ENCODE peak calls at places on chromosomes 2 and 18, in six cellular contexts. Y, V, T, W, L and S are unnamed samples.

GRCh38 chr2:181788883-181789555 is 102.5 kb upstream of the ITPRID2 start:
- DNase-seq in Y (no peak), V (no peak), T (no peak), W (no peak), L (no peak), S (no peak)

GRCh38 chr18:48724455-48724854 is 185.6 kb downstream of the CTIF start:
- DNase-seq in Y (no peak), V (no peak), T (no peak), W (no peak), L (no peak), S (no peak)

GRCh38 chr18:52343138-52343537 is 3.1 kb downstream of the DCC start:
- DNase-seq in Y (no peak), V (no peak), T (no peak), W (peak; percentile 24), L (no peak), S (peak; percentile 29)

GRCh38 chr2:188415754-188416083 is 124.0 kb downstream of the GULP1 start:
- DNase-seq in Y (no peak), V (no peak), T (no peak), W (no peak), L (no peak), S (no peak)

GRCh38 chr2:127577973-127578372 is 42.5 kb downstream of the MYO7B start:
- DNase-seq in Y (no peak), V (no peak), T (no peak), W (no peak), L (no peak), S (no peak)

GRCh38 chr2:134782792-134783191 is 55.6 kb upstream of the ACMSD start:
- DNase-seq in Y (peak; percentile 43), V (no peak), T (peak; percentile 59), W (peak; percentile 45), L (no peak), S (peak; percentile 49)

GRCh38 chr2:152200562-152201465 is 25.3 kb upstream of the STAM2 start:
- DNase-seq in Y (peak; percentile 99), V (no peak), T (peak; percentile 98), W (no peak), L (peak; percentile 83), S (no peak)

GRCh38 chr2:136909777-136910176 is 144.4 kb downstream of the THSD7B start:
- DNase-seq in Y (no peak), V (no peak), T (no peak), W (no peak), L (no peak), S (no peak)

GRCh38 chr18:74496508-74497307 is 545 bp downstream of the CNDP2 start:
- DNase-seq in Y (peak; percentile 43), V (no peak), T (peak; percentile 43), W (peak; percentile 63), L (peak; percentile 87), S (no peak)

GRCh38 chr2:201220102-201220570 is 37.2 kb downstream of the CASP10 start:
- DNase-seq in Y (no peak), V (no peak), T (no peak), W (peak; percentile 66), L (no peak), S (no peak)

GRCh38 chr2:68799138-68799537 is 64.5 kb downstream of the ARHGAP25 start:
- DNase-seq in Y (no peak), V (no peak), T (no peak), W (no peak), L (no peak), S (no peak)

GRCh38 chr2:236673126-236673822 is 103.6 kb downstream of the ACKR3 start:
- DNase-seq in Y (no peak), V (no peak), T (no peak), W (no peak), L (no peak), S (no peak)

GRCh38 chr2:133605031-133605773 is 36.9 kb upstream of the NCKAP5 start:
- DNase-seq in Y (no peak), V (no peak), T (no peak), W (no peak), L (no peak), S (no peak)

GRCh38 chr2:175049671-175050070 is 44.5 kb upstream of the CHN1 start:
- DNase-seq in Y (no peak), V (no peak), T (peak; percentile 64), W (no peak), L (no peak), S (no peak)

GRCh38 chr18:985301-985700 is 80.6 kb downstream of the ADCYAP1 start:
- DNase-seq in Y (no peak), V (no peak), T (no peak), W (no peak), L (no peak), S (no peak)

GRCh38 chr18:61635901-61636528 is 256.8 kb downstream of the RNF152 start:
- DNase-seq in Y (peak; percentile 35), V (no peak), T (peak; percentile 59), W (peak; percentile 51), L (peak; percentile 58), S (peak; percentile 45)

GRCh38 chr2:95149397-95149984 is 10.2 kb downstream of the ZNF514 start:
- DNase-seq in Y (no peak), V (no peak), T (peak; percentile 11), W (no peak), L (no peak), S (no peak)

GRCh38 chr18:40685241-40685640 is 1269.8 kb upstream of the PIK3C3 start:
- DNase-seq in Y (no peak), V (no peak), T (no peak), W (no peak), L (no peak), S (no peak)

GRCh38 chr2:65630643-65631042 is 198.2 kb upstream of the SPRED2 start:
- DNase-seq in Y (peak; percentile 77), V (no peak), T (peak; percentile 92), W (no peak), L (no peak), S (no peak)

GRCh38 chr2:24380687-24381271 is 20.4 kb upstream of the ITSN2 start:
- DNase-seq in Y (no peak), V (no peak), T (no peak), W (no peak), L (no peak), S (no peak)

GRCh38 chr2:82675186-82675585 is 1783.9 kb downstream of the SUCLG1 start:
- DNase-seq in Y (peak; percentile 74), V (no peak), T (no peak), W (no peak), L (no peak), S (no peak)

GRCh38 chr2:207505728-207506127 is 24.0 kb upstream of the CREB1 start:
- DNase-seq in Y (peak; percentile 55), V (no peak), T (peak; percentile 89), W (no peak), L (no peak), S (no peak)

GRCh38 chr2:29749843-29750242 is 171.5 kb downstream of the ALK start:
- DNase-seq in Y (no peak), V (no peak), T (peak; percentile 62), W (no peak), L (no peak), S (no peak)

GRCh38 chr2:42072349-42073118 is 24.7 kb downstream of the PKDCC start:
- DNase-seq in Y (no peak), V (no peak), T (no peak), W (no peak), L (no peak), S (no peak)

GRCh38 chr2:239271471-239272255 is 129.2 kb downstream of the HDAC4 start:
- DNase-seq in Y (no peak), V (no peak), T (peak; percentile 64), W (no peak), L (no peak), S (no peak)

GRCh38 chr18:57881818-57882413 is 78.8 kb upstream of the ATP8B1 start:
- DNase-seq in Y (peak; percentile 65), V (peak; percentile 32), T (peak; percentile 85), W (peak; percentile 66), L (peak; percentile 58), S (peak; percentile 55)

GRCh38 chr2:60414731-60415130 is 138.7 kb downstream of the BCL11A start:
- DNase-seq in Y (peak; percentile 86), V (no peak), T (peak; percentile 45), W (no peak), L (no peak), S (no peak)

GRCh38 chr2:134668821-134669220 is 50.0 kb downstream of the TMEM163 start:
- DNase-seq in Y (no peak), V (no peak), T (no peak), W (no peak), L (no peak), S (no peak)

GRCh38 chr18:76528477-76529432 is 33.7 kb upstream of the ZNF516 start:
- DNase-seq in Y (peak; percentile 31), V (peak; percentile 13), T (peak; percentile 73), W (no peak), L (no peak), S (no peak)
- TF ChIP-seq CTCF in Y (peak; percentile 35), V (peak; percentile 17), T (peak; percentile 9), W (peak; percentile 6), L (no peak), S (no peak)

GRCh38 chr2:88307817-88308216 is 137.7 kb downstream of the THNSL2 start:
- DNase-seq in Y (no peak), V (no peak), T (peak; percentile 3), W (peak; percentile 60), L (no peak), S (peak; percentile 30)
- TF ChIP-seq CTCF in Y (peak; percentile 40), V (peak; percentile 46), T (peak; percentile 35), W (peak; percentile 68), L (no peak), S (peak; percentile 53)

DNA sequence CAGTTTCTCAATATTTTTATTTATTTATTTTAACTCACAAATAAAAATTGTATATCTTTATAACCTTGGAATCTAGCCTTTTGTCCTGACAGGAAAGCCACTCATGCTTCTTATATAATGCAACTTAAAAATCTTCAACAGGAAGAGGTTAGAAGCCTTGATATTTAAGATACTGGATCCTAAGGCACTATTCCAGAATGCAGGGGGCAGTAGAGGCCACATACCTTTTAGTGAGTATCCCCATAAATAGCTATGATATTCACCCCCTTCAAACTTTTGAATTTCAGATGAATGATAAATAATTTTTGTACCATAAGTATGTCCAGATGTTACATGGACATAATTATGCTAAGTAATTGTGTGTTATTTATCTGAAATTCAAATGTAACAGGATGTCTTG is 592.7 kb upstream of the VRK2 start:
- DNase-seq in Y (no peak), V (no peak), T (no peak), W (no peak), L (no peak), S (no peak)
- TF ChIP-seq CTCF in Y (peak; percentile 33), V (no peak), T (no peak), W (no peak), L (no peak), S (peak; percentile 21)

GRCh38 chr2:112109278-112109677 is 28.9 kb upstream of the FBLN7 start:
- DNase-seq in Y (no peak), V (no peak), T (no peak), W (no peak), L (no peak), S (no peak)
- TF ChIP-seq CTCF in Y (no peak), V (no peak), T (no peak), W (no peak), L (no peak), S (no peak)

GRCh38 chr2:27442981-27443323 is 771 bp downstream of the KRTCAP3 start:
- DNase-seq in Y (no peak), V (no peak), T (no peak), W (no peak), L (peak; percentile 76), S (no peak)

GRCh38 chr2:27441958-27442281 is 261 bp upstream of the KRTCAP3 start:
- DNase-seq in Y (no peak), V (no peak), T (no peak), W (no peak), L (no peak), S (peak; percentile 13)

GRCh38 chr2:27445155-27445554 is 3.0 kb downstream of the KRTCAP3 start:
- DNase-seq in Y (no peak), V (no peak), T (no peak), W (no peak), L (no peak), S (no peak)

GRCh38 chr2:27441226-27441926 is 805 bp upstream of the KRTCAP3 start:
- DNase-seq in Y (no peak), V (no peak), T (no peak), W (no peak), L (no peak), S (no peak)

GRCh38 chr2:27442282-27442980 is at the start of gene KRTCAP3:
- DNase-seq in Y (no peak), V (no peak), T (no peak), W (no peak), L (peak; percentile 95), S (peak; percentile 65)
- TF ChIP-seq CTCF in Y (no peak), V (no peak), T (no peak), W (no peak), L (no peak), S (no peak)